ENCODE peak calls at places on chromosomes 12 and 14, in four cellular contexts. M is RWPE2; A is stimulated activated CD8-positive, alpha-beta memory T cell treated with anti-CD3 and anti-CD28 coated beads, Interleukin-12 subunit alpha, Interleukin-12 subunit beta, amount 100 ng/mL, for 4 hours; R is HT-29. V is an unnamed sample.

GRCh38 chr12:6469092-6469491 is 1.4 kb downstream of the VAMP1 start:
- DNase-seq in R (no peak), A (no peak), M (no peak), V (no peak)

GRCh38 chr12:34399631-34400422 is 377.5 kb downstream of the ALG10 start:
- DNase-seq in M (peak), A (no peak), R (no peak), V (no peak)

GRCh38 chr12:70317781-70318180 is 48.3 kb upstream of the KCNMB4 start:
- DNase-seq in M (no peak), A (no peak), R (no peak), V (no peak)

GRCh38 chr12:125181107-125181506 is 115.9 kb downstream of the AACS start:
- DNase-seq in R (no peak), M (no peak), A (no peak), V (no peak)

GRCh38 chr14:51260225-51260624 is 20.2 kb downstream of the TMX1 start:
- DNase-seq in M (no peak), A (no peak), R (no peak), V (no peak)

GRCh38 chr12:101857043-101857558 is 20.3 kb upstream of the DRAM1 start:
- DNase-seq in M (no peak), R (no peak), A (no peak), V (peak)

GRCh38 chr14:64604001-64604400 is 54.2 kb downstream of the PPP1R36 start:
- DNase-seq in A (no peak), R (no peak), M (no peak), V (no peak)

GRCh38 chr12:118190266-118190665 is 54.3 kb downstream of the PEBP1 start:
- DNase-seq in A (no peak), R (no peak), M (no peak), V (no peak)

GRCh38 chr12:131363416-131363815 is 347.5 kb upstream of the SFSWAP start:
- DNase-seq in A (no peak), R (no peak), M (no peak), V (no peak)

GRCh38 chr14:64764641-64765520 is 60.7 kb downstream of the PLEKHG3 start:
- DNase-seq in A (peak), R (peak), M (peak), V (peak)

GRCh38 chr12:104748790-104749189 is 209.3 kb downstream of the SLC41A2 start:
- DNase-seq in A (no peak), M (no peak), R (no peak), V (no peak)

GRCh38 chr12:109586385-109587296 is 13.0 kb downstream of the MVK start:
- DNase-seq in M (no peak), A (no peak), R (no peak), V (no peak)

GRCh38 chr12:6613015-6613775 is 6.0 kb upstream of the CHD4 start:
- DNase-seq in A (no peak), M (peak), R (peak), V (no peak)

GRCh38 chr14:95545769-95546168 is 10.9 kb downstream of the GLRX5 start:
- DNase-seq in A (no peak), R (peak), M (no peak), V (peak)

GRCh38 chr14:100282766-100283419 is 23.4 kb downstream of the SLC25A29 start:
- DNase-seq in M (no peak), R (no peak), A (no peak), V (no peak)

GRCh38 chr12:129305851-129306250 is 452.6 kb downstream of the GLT1D1 start:
- DNase-seq in R (no peak), M (no peak), A (no peak), V (no peak)

GRCh38 chr12:14417717-14418116 is 52.2 kb downstream of the ATF7IP start:
- DNase-seq in M (no peak), R (peak), A (peak), V (no peak)

GRCh38 chr12:3924761-3925160 is 51.6 kb upstream of the PARP11 start:
- DNase-seq in M (no peak), R (no peak), A (no peak), V (no peak)

GRCh38 chr12:52327830-52328500 is 6.8 kb upstream of the KRT83 start:
- DNase-seq in M (no peak), R (no peak), A (no peak), V (no peak)

GRCh38 chr14:69345402-69345801 is 52.7 kb downstream of the ERH start:
- DNase-seq in R (no peak), M (no peak), A (no peak), V (no peak)

V was measured in LoVo.